ENCODE peak calls at places on chromosomes 1 and 21, in five cellular contexts. One of them, this sample, is unnamed.

GRCh38 chr1:117600966-117601365 is 4.9 kb upstream of the TENT5C start:
- DNase-seq in amygdala: no peak
- DNase-seq in NCI-H1105: no peak
- DNase-seq in retina: no peak
- DNase-seq in esophagus squamous epithelium: no peak
- DNase-seq in this sample: no peak

GRCh38 chr1:207863893-207864535 is 46.9 kb downstream of the CD34 start:
- DNase-seq in retina: no peak
- DNase-seq in NCI-H1105: no peak
- DNase-seq in amygdala: no peak
- DNase-seq in esophagus squamous epithelium: no peak
- DNase-seq in this sample: no peak

GRCh38 chr1:56958526-56958925 is 7.3 kb downstream of the C8B start:
- DNase-seq in NCI-H1105: no peak
- DNase-seq in retina: no peak
- DNase-seq in esophagus squamous epithelium: no peak
- DNase-seq in amygdala: no peak
- DNase-seq in this sample: no peak

GRCh38 chr1:178294654-178295053 is 200.8 kb downstream of the RASAL2 start:
- DNase-seq in esophagus squamous epithelium: no peak
- DNase-seq in NCI-H1105: no peak
- DNase-seq in amygdala: no peak
- DNase-seq in retina: peak
- DNase-seq in this sample: no peak

GRCh38 chr21:44331650-44332306 is 7.4 kb downstream of the CFAP410 start:
- DNase-seq in retina: no peak
- DNase-seq in amygdala: no peak
- DNase-seq in NCI-H1105: no peak
- DNase-seq in esophagus squamous epithelium: no peak
- DNase-seq in this sample: no peak

GRCh38 chr1:18913065-18913502 is 10.7 kb upstream of the ALDH4A1 start:
- DNase-seq in amygdala: peak
- DNase-seq in esophagus squamous epithelium: no peak
- DNase-seq in NCI-H1105: peak
- DNase-seq in retina: peak
- DNase-seq in this sample: peak

GRCh38 chr1:2025491-2025981 is 6.4 kb downstream of the GABRD start:
- DNase-seq in esophagus squamous epithelium: no peak
- DNase-seq in amygdala: no peak
- DNase-seq in retina: no peak
- DNase-seq in NCI-H1105: no peak
- DNase-seq in this sample: no peak

GRCh38 chr1:1900883-1901640 is 10.2 kb upstream of the GNB1 start:
- DNase-seq in NCI-H1105: no peak
- DNase-seq in retina: no peak
- DNase-seq in esophagus squamous epithelium: no peak
- DNase-seq in amygdala: no peak
- DNase-seq in this sample: no peak

GRCh38 chr1:77375990-77376389 is 94.2 kb downstream of the AK5 start:
- DNase-seq in retina: no peak
- DNase-seq in esophagus squamous epithelium: no peak
- DNase-seq in amygdala: no peak
- DNase-seq in NCI-H1105: no peak
- DNase-seq in this sample: no peak

GRCh38 chr1:172172267-172172880 is 248.1 kb upstream of the C1orf105 start:
- DNase-seq in esophagus squamous epithelium: no peak
- DNase-seq in NCI-H1105: no peak
- DNase-seq in amygdala: no peak
- DNase-seq in retina: no peak
- DNase-seq in this sample: no peak

GRCh38 chr21:35649186-35649585 is 411.1 kb downstream of the SETD4 start:
- DNase-seq in amygdala: no peak
- DNase-seq in esophagus squamous epithelium: no peak
- DNase-seq in retina: no peak
- DNase-seq in NCI-H1105: no peak
- DNase-seq in this sample: no peak

GRCh38 chr1:93007941-93008577 is 46.8 kb upstream of the DIPK1A start:
- DNase-seq in esophagus squamous epithelium: no peak
- DNase-seq in amygdala: no peak
- DNase-seq in retina: no peak
- DNase-seq in NCI-H1105: no peak
- DNase-seq in this sample: no peak

GRCh38 chr1:4655674-4656532 is 1.5 kb downstream of the AJAP1 start:
- DNase-seq in retina: peak
- DNase-seq in esophagus squamous epithelium: no peak
- DNase-seq in NCI-H1105: peak
- DNase-seq in amygdala: peak
- DNase-seq in this sample: peak

GRCh38 chr21:35342440-35342839 is 293.3 kb upstream of the RUNX1 start:
- DNase-seq in amygdala: no peak
- DNase-seq in NCI-H1105: no peak
- DNase-seq in esophagus squamous epithelium: no peak
- DNase-seq in retina: no peak
- DNase-seq in this sample: no peak

GRCh38 chr1:29959356-29959755 is 723.0 kb downstream of the PTPRU start:
- DNase-seq in NCI-H1105: no peak
- DNase-seq in amygdala: no peak
- DNase-seq in esophagus squamous epithelium: no peak
- DNase-seq in retina: no peak
- DNase-seq in this sample: no peak

GRCh38 chr1:117179471-117179870 is 31.3 kb downstream of the VTCN1 start:
- DNase-seq in amygdala: no peak
- DNase-seq in NCI-H1105: peak
- DNase-seq in esophagus squamous epithelium: no peak
- DNase-seq in retina: no peak
- DNase-seq in this sample: no peak

GRCh38 chr1:235775461-235775860 is 91.2 kb downstream of the LYST start:
- DNase-seq in NCI-H1105: no peak
- DNase-seq in retina: no peak
- DNase-seq in esophagus squamous epithelium: no peak
- DNase-seq in amygdala: no peak
- DNase-seq in this sample: no peak

GRCh38 chr1:46187106-46187869 is 10.9 kb downstream of the POMGNT1 start:
- DNase-seq in esophagus squamous epithelium: no peak
- DNase-seq in retina: no peak
- DNase-seq in amygdala: no peak
- DNase-seq in NCI-H1105: no peak
- DNase-seq in this sample: no peak

GRCh38 chr1:64915381-64916274 is 50.7 kb downstream of the JAK1 start:
- DNase-seq in amygdala: no peak
- DNase-seq in NCI-H1105: no peak
- DNase-seq in esophagus squamous epithelium: no peak
- DNase-seq in retina: no peak
- DNase-seq in this sample: no peak